ENCODE peak calls at places on chromosomes 11 and 22, in nine cellular contexts. E is AG10803; B is D341Med; I is naive thymus-derived CD8-positive, alpha-beta T cell; M is adipocyte; G is CD4-positive, alpha-beta T cell; J is HAP-1; S is K562; Y is fibroblast of the conjunctiva. F is an unnamed sample.
A peak's percentile ranks its signal among the peaks of the same experiment; 100 is the strongest.

GRCh38 chr22:42964994-42965699 is 49.8 kb downstream of the PACSIN2 start:
- DNase-seq in E (peak; percentile 49), B (no peak), I (no peak), M (no peak), G (no peak), J (no peak), S (no peak), Y (no peak), F (no peak)

GRCh38 chr11:102603091-102603490 is 22.0 kb downstream of the MMP20 start:
- DNase-seq in E (peak; percentile 75), B (no peak), I (no peak), M (peak; percentile 37), G (no peak), J (no peak), S (no peak), Y (no peak), F (peak; percentile 41)

GRCh38 chr22:27309713-27310112 is 491.8 kb downstream of the MN1 start:
- DNase-seq in E (peak; percentile 33), B (no peak), I (no peak), M (peak; percentile 16), G (no peak), J (no peak), S (no peak), Y (peak; percentile 41), F (no peak)

GRCh38 chr11:43269229-43269928 is 42.4 kb upstream of the API5 start:
- DNase-seq in E (no peak), B (peak; percentile 32), I (no peak), M (no peak), G (no peak), J (no peak), S (no peak), Y (no peak), F (no peak)

GRCh38 chr11:82718307-82718706 is 15.4 kb downstream of the FAM181B start:
- DNase-seq in E (peak; percentile 50), B (peak; percentile 68), I (peak; percentile 54), M (peak; percentile 81), G (no peak), J (peak; percentile 69), S (peak; percentile 37), Y (peak; percentile 32), F (peak; percentile 26)

GRCh38 chr11:1837171-1838076 is 1.4 kb upstream of the TNNI2 start:
- DNase-seq in E (peak; percentile 32), B (peak; percentile 81), I (peak; percentile 89), M (peak; percentile 88), G (peak; percentile 75), J (peak; percentile 52), S (peak; percentile 87), Y (peak; percentile 66), F (peak; percentile 90)

GRCh38 chr22:33831651-33832050 is 88.6 kb downstream of the LARGE1 start:
- DNase-seq in E (no peak), B (peak; percentile 63), I (no peak), M (no peak), G (no peak), J (no peak), S (no peak), Y (no peak), F (no peak)

GRCh38 chr11:2583605-2583958 is 116.2 kb downstream of the KCNQ1OT1 start:
- DNase-seq in E (no peak), B (no peak), I (no peak), M (no peak), G (no peak), J (no peak), S (no peak), Y (no peak), F (peak; percentile 5)

GRCh38 chr22:30252411-30253204 is 6.0 kb upstream of the LIF start:
- DNase-seq in E (no peak), B (no peak), I (no peak), M (no peak), G (no peak), J (no peak), S (no peak), Y (no peak), F (no peak)

GRCh38 chr22:22178566-22178965 is 66.0 kb upstream of the VPREB1 start:
- DNase-seq in E (no peak), B (no peak), I (no peak), M (no peak), G (no peak), J (no peak), S (no peak), Y (no peak), F (no peak)

GRCh38 chr11:71946144-71946571 is 17.3 kb downstream of the RNF121 start:
- DNase-seq in E (peak; percentile 36), B (no peak), I (no peak), M (peak; percentile 41), G (no peak), J (no peak), S (no peak), Y (no peak), F (no peak)

GRCh38 chr11:119421941-119422504 is 949 bp downstream of the THY1 start:
- DNase-seq in E (peak; percentile 41), B (no peak), I (no peak), M (peak; percentile 77), G (no peak), J (no peak), S (no peak), Y (no peak), F (no peak)

GRCh38 chr22:39493759-39494158 is 8.3 kb upstream of the MIEF1 start:
- DNase-seq in E (peak; percentile 93), B (no peak), I (no peak), M (peak; percentile 62), G (no peak), J (no peak), S (no peak), Y (no peak), F (no peak)

GRCh38 chr11:19666951-19667350 is 45.7 kb upstream of the NAV2 start:
- DNase-seq in E (no peak), B (no peak), I (no peak), M (no peak), G (no peak), J (no peak), S (no peak), Y (no peak), F (no peak)

GRCh38 chr22:44884968-44885805 is 124.6 kb downstream of the PHF21B start:
- DNase-seq in E (no peak), B (no peak), I (no peak), M (no peak), G (no peak), J (no peak), S (no peak), Y (no peak), F (no peak)

GRCh38 chr11:108803781-108804180 is 138.9 kb downstream of the DDX10 start:
- DNase-seq in E (peak; percentile 41), B (no peak), I (no peak), M (peak; percentile 51), G (no peak), J (no peak), S (no peak), Y (peak; percentile 3), F (no peak)

GRCh38 chr11:129694538-129694937 is 121.1 kb upstream of the TMEM45B start:
- DNase-seq in E (no peak), B (no peak), I (no peak), M (no peak), G (no peak), J (no peak), S (peak; percentile 14), Y (no peak), F (peak; percentile 35)

GRCh38 chr22:37229012-37229804 is 14.9 kb downstream of the RAC2 start:
- DNase-seq in E (peak; percentile 83), B (no peak), I (no peak), M (peak; percentile 74), G (no peak), J (no peak), S (peak; percentile 41), Y (peak; percentile 73), F (no peak)

GRCh38 chr22:25057013-25057881 is 104.7 kb downstream of the KIAA1671 start:
- DNase-seq in E (peak; percentile 16), B (peak; percentile 86), I (peak; percentile 70), M (peak; percentile 64), G (peak; percentile 74), J (peak; percentile 54), S (peak; percentile 60), Y (peak; percentile 12), F (peak; percentile 87)